ENCODE peak calls at places on chromosomes 3 and 15, in ten cellular contexts. D is fibroblast of lung, T is psoas muscle, V is astrocyte, J is endodermal cell, N is heart right ventricle, O is GM06990, H is epithelial cell of esophagus, C is OCI-LY7, E is transverse colon. K is an unnamed sample.

GRCh38 chr3:41365973-41366372 is 166.7 kb downstream of the CTNNB1 start:
- DNase-seq in N (no peak), O (no peak), D (no peak), V (no peak), J (peak; percentile 51), C (no peak), E (no peak), H (no peak), T (no peak), K (no peak)

GRCh38 chr15:101444015-101444414 is 45.5 kb downstream of the PCSK6 start:
- DNase-seq in N (no peak), H (no peak), D (no peak), J (peak; percentile 13), E (no peak), T (peak; percentile 71), V (no peak), O (no peak), C (no peak), K (no peak)

GRCh38 chr15:34583399-34584320 is at the start of gene GOLGA8B:
- DNase-seq in C (peak; percentile 88), V (peak; percentile 37), J (peak; percentile 93), D (peak; percentile 55), N (peak; percentile 23), E (peak; percentile 79), O (peak; percentile 86), T (peak; percentile 78), H (peak; percentile 88), K (peak; percentile 23)

GRCh38 chr3:125240496-125240895 is 27.9 kb upstream of the SLC12A8 start:
- DNase-seq in C (no peak), E (no peak), H (peak; percentile 33), O (no peak), J (no peak), T (no peak), N (no peak), V (peak; percentile 35), D (peak; percentile 21), K (peak; percentile 70)

GRCh38 chr3:126554560-126555525 is 3.9 kb downstream of the C3orf22 start:
- DNase-seq in H (no peak), N (no peak), O (no peak), J (peak; percentile 30), E (peak; percentile 3), C (no peak), T (peak; percentile 34), V (no peak), D (no peak), K (no peak)

GRCh38 chr3:127457094-127457475 is 133.4 kb downstream of the TPRA1 start:
- DNase-seq in H (peak; percentile 80), J (peak; percentile 86), D (peak; percentile 23), N (no peak), O (no peak), T (peak; percentile 54), C (no peak), V (peak; percentile 55), E (peak; percentile 13), K (peak; percentile 36)

GRCh38 chr15:89777821-89778380 is 1.8 kb downstream of the MESP2 start:
- DNase-seq in N (no peak), V (no peak), T (no peak), J (no peak), D (no peak), O (no peak), H (no peak), C (no peak), E (no peak), K (no peak)

GRCh38 chr3:158768361-158768787 is 33.5 kb upstream of the MFSD1 start:
- DNase-seq in J (peak; percentile 84), T (peak; percentile 84), N (peak; percentile 61), E (peak; percentile 54), D (peak; percentile 78), O (no peak), V (peak; percentile 74), H (peak; percentile 50), C (no peak), K (peak; percentile 42)

GRCh38 chr15:53830707-53831386 is 71.4 kb upstream of the WDR72 start:
- DNase-seq in E (peak; percentile 30), V (no peak), T (no peak), N (no peak), H (no peak), J (peak; percentile 54), O (no peak), D (no peak), C (no peak), K (no peak)

GRCh38 chr3:197494366-197495058 is 61.3 kb downstream of the BDH1 start:
- DNase-seq in J (no peak), H (peak; percentile 94), D (no peak), N (no peak), V (peak; percentile 73), C (no peak), E (peak; percentile 75), T (no peak), O (no peak), K (peak; percentile 82)

GRCh38 chr3:142152349-142152748 is 3.0 kb upstream of the TFDP2 start:
- DNase-seq in H (peak; percentile 20), T (no peak), D (no peak), J (peak; percentile 75), E (no peak), O (no peak), N (no peak), C (peak; percentile 46), V (no peak), K (no peak)

GRCh38 chr3:144875251-144875650 is 903.6 kb downstream of the DIPK2A start:
- DNase-seq in E (no peak), O (no peak), D (no peak), J (no peak), C (no peak), V (peak; percentile 0), H (no peak), N (no peak), T (no peak), K (peak; percentile 11)

GRCh38 chr3:182460303-182460702 is 333.0 kb upstream of the ATP11B start:
- DNase-seq in H (no peak), J (no peak), T (no peak), N (no peak), D (no peak), C (no peak), E (no peak), O (no peak), V (no peak), K (no peak)

GRCh38 chr15:70099966-70100494 is 2.3 kb upstream of the TLE3 start:
- DNase-seq in T (no peak), E (no peak), N (no peak), O (no peak), C (peak; percentile 36), J (no peak), H (no peak), V (no peak), D (no peak), K (no peak)

GRCh38 chr3:140953028-140953960 is 11.7 kb downstream of the SLC25A36 start:
- DNase-seq in O (no peak), D (peak; percentile 69), V (peak; percentile 78), H (peak; percentile 62), J (no peak), C (no peak), E (no peak), N (no peak), T (no peak), K (peak; percentile 40)

GRCh38 chr3:32238816-32239637 is 547 bp downstream of the CMTM8 start:
- DNase-seq in D (peak; percentile 36), N (peak; percentile 38), J (peak; percentile 84), O (peak; percentile 21), H (peak; percentile 45), T (peak; percentile 64), V (peak; percentile 32), C (peak; percentile 54), E (peak; percentile 31), K (peak; percentile 9)

GRCh38 chr3:96182756-96183155 is 631.6 kb upstream of the EPHA6 start:
- DNase-seq in D (no peak), V (no peak), E (no peak), O (no peak), T (no peak), J (no peak), H (peak; percentile 60), C (no peak), N (no peak), K (no peak)

GRCh38 chr3:18127181-18127863 is 297.8 kb downstream of the SATB1 start:
- DNase-seq in D (no peak), O (peak; percentile 25), T (no peak), E (no peak), N (no peak), J (no peak), H (no peak), C (peak; percentile 93), V (no peak), K (no peak)
- TF ChIP-seq CTCF in D (no peak), O (peak; percentile 10), T (no peak), E (no peak), N (no peak), J (peak; percentile 43), H (no peak), C (peak; percentile 77), V (no peak), K (no peak)

DNA sequence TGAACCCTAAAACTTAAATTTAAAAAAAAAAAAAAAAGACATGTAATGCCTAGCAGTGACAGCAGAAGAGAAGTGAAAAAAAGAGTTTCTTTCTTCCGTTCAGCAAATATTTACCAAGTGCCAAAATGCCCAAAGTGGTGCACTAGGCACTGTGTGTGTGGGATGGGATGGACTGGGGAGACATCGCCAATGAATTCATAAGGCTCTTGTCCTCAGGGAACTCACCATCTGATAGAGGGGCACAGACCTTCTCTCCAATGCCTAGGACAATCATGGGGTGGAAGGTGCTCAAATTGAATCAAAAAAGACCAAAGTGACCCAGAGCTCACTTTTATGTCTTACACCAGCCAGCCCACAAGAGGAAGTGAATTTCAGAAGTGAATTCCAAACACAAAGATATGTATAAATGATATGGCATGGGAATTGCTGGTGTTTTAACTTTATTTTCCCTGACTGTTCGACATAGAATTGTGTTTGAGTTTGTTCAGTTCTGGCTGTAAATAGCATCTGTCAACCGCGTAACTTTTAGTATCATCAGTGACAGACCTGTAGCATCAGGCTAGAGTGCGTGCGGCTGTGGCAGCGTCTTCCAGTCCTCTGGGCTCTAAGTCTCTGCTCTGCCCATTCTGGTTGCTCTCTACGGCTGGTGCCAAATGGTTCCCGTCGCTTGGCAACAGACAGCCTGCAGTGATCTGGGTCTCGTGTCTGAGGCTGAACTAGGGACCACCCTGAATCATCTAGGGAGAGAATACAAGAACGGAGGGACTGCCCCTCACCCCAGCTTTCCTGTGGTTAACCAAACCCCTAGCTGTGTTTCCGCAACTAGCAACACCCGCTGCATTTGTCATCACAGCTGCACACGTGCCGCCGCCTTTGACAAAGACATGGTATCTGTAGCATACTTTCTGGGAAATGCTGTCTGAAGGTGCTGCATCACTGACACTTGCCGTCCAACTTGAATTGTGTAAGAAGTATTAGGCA is 154.0 kb upstream of the THBS1 start:
- DNase-seq in E (peak; percentile 38), D (peak; percentile 74), T (peak; percentile 60), N (peak; percentile 44), H (peak; percentile 52), C (no peak), V (peak; percentile 94), O (peak; percentile 79), J (no peak), K (peak; percentile 97)
- H3K4me3 ChIP-seq in E (no peak overlapping the region), D (no peak overlapping the region), T (no peak overlapping the region), N (peak overlapping the region; percentile 2), H (no peak overlapping the region), C (no peak overlapping the region), V (peak overlapping the region; percentile 5), O (peak overlapping the region; percentile 32), J (no peak overlapping the region), K (peak overlapping the region; percentile 15)

GRCh38 chr3:152961323-152961722 is 126.4 kb downstream of the P2RY1 start:
- DNase-seq in H (peak; percentile 75), J (no peak), V (no peak), E (no peak), N (no peak), T (no peak), O (no peak), D (peak; percentile 52), C (peak; percentile 1), K (peak; percentile 42)
- TF ChIP-seq CTCF in H (peak; percentile 57), J (peak; percentile 75), V (peak; percentile 20), E (peak; percentile 37), N (peak; percentile 37), T (peak; percentile 35), O (peak; percentile 41), D (peak; percentile 37), C (peak; percentile 56), K (peak; percentile 48)

GRCh38 chr3:122443090-122443489 is 27.2 kb upstream of the WDR5B start:
- DNase-seq in D (no peak), H (no peak), E (no peak), N (no peak), C (no peak), V (no peak), J (peak; percentile 91), T (no peak), O (no peak), K (no peak)
- H3K4me3 ChIP-seq in D (no peak overlapping the region), H (no peak overlapping the region), E (no peak overlapping the region), N (no peak overlapping the region), C (no peak overlapping the region), V (no peak overlapping the region), J (peak overlapping the region; percentile 51), T (no peak overlapping the region), O (no peak overlapping the region), K (no peak overlapping the region)

K was measured in AG10803.